ENCODE peak calls at places on chromosomes 6 and 20, in six cellular contexts. O is substantia nigra, C is mesothelial cell of epicardium, F is left cardiac atrium, E is GM20000, I is ACHN. D is an unnamed sample.

GRCh38 chr6:74256387-74257180 is 560.6 kb downstream of the CD109 start:
- DNase-seq in O (no peak), C (no peak), F (no peak), E (no peak), I (no peak), D (no peak)

GRCh38 chr6:136466789-136467585 is 83.2 kb downstream of the MAP7 start:
- DNase-seq in O (no peak), C (no peak), F (no peak), E (no peak), I (peak; percentile 77), D (no peak)

GRCh38 chr20:20440473-20440872 is 72.6 kb downstream of the INSM1 start:
- DNase-seq in O (no peak), C (no peak), F (no peak), E (no peak), I (no peak), D (no peak)

GRCh38 chr6:168333039-168333438 is 13.5 kb upstream of the DACT2 start:
- DNase-seq in O (no peak), C (no peak), F (no peak), E (no peak), I (peak; percentile 33), D (no peak)

GRCh38 chr6:79450984-79451383 is 86.2 kb downstream of the LCA5 start:
- DNase-seq in O (no peak), C (no peak), F (no peak), E (no peak), I (no peak), D (no peak)

GRCh38 chr6:26104457-26105108 is 17.4 kb downstream of the HFE start:
- DNase-seq in O (no peak), C (no peak), F (peak; percentile 24), E (no peak), I (no peak), D (peak; percentile 50)

GRCh38 chr20:58233881-58234528 is 5.6 kb upstream of the ANKRD60 start:
- DNase-seq in O (no peak), C (no peak), F (no peak), E (peak; percentile 62), I (peak; percentile 32), D (peak; percentile 81)

GRCh38 chr6:1422290-1422689 is 32.9 kb downstream of the FOXF2 start:
- DNase-seq in O (no peak), C (no peak), F (no peak), E (no peak), I (no peak), D (no peak)

GRCh38 chr20:20237093-20237959 is 130.6 kb upstream of the INSM1 start:
- DNase-seq in O (no peak), C (no peak), F (peak; percentile 28), E (peak; percentile 72), I (peak; percentile 37), D (peak; percentile 60)